ENCODE peak calls at places on chromosomes 1 and 21, in ten cellular contexts. A, L, O, D, Q, T, F, V, E and M are unnamed samples.

GRCh38 chr1:196611873-196612272 is 3.6 kb upstream of the KCNT2 start:
- DNase-seq in A (no peak), L (no peak), O (no peak), D (no peak), Q (no peak), T (no peak), F (no peak), V (no peak), E (no peak), M (no peak)

GRCh38 chr1:204382714-204383083 is 23.0 kb upstream of the PLEKHA6 start:
- DNase-seq in A (no peak), L (no peak), O (no peak), D (no peak), Q (no peak), T (no peak), F (no peak), V (no peak), E (no peak), M (no peak)

GRCh38 chr1:165312591-165312990 is 43.9 kb downstream of the LMX1A start:
- DNase-seq in A (no peak), L (no peak), O (no peak), D (no peak), Q (no peak), T (no peak), F (no peak), V (no peak), E (no peak), M (no peak)

GRCh38 chr1:17217607-17218006 is 12.7 kb downstream of the PADI1 start:
- DNase-seq in A (no peak), L (no peak), O (no peak), D (no peak), Q (no peak), T (no peak), F (no peak), V (no peak), E (no peak), M (no peak)

GRCh38 chr21:41610042-41610839 is 102.3 kb upstream of the TMPRSS2 start:
- DNase-seq in A (peak), L (no peak), O (no peak), D (peak), Q (no peak), T (peak), F (no peak), V (no peak), E (peak), M (peak)

GRCh38 chr1:198633675-198634121 is 5.1 kb upstream of the PTPRC start:
- DNase-seq in A (no peak), L (no peak), O (no peak), D (no peak), Q (no peak), T (no peak), F (no peak), V (no peak), E (no peak), M (no peak)

GRCh38 chr1:209576392-209576791 is 7.1 kb upstream of the CAMK1G start:
- DNase-seq in A (no peak), L (no peak), O (no peak), D (no peak), Q (no peak), T (no peak), F (no peak), V (no peak), E (no peak), M (no peak)

GRCh38 chr1:184626076-184627011 is 128.3 kb downstream of the EDEM3 start:
- DNase-seq in A (no peak), L (no peak), O (no peak), D (no peak), Q (no peak), T (peak), F (no peak), V (no peak), E (no peak), M (no peak)

GRCh38 chr1:209688746-209689234 is 13.6 kb downstream of the G0S2 start:
- DNase-seq in A (no peak), L (no peak), O (no peak), D (peak), Q (no peak), T (peak), F (no peak), V (no peak), E (no peak), M (peak)

GRCh38 chr1:199243423-199244061 is 604.7 kb downstream of the PTPRC start:
- DNase-seq in A (peak), L (no peak), O (peak), D (peak), Q (no peak), T (peak), F (no peak), V (no peak), E (peak), M (peak)

GRCh38 chr1:60037061-60037460 is 36.5 kb downstream of the C1orf87 start:
- DNase-seq in A (no peak), L (no peak), O (no peak), D (no peak), Q (no peak), T (no peak), F (no peak), V (peak), E (no peak), M (no peak)

GRCh38 chr1:207019161-207019560 is 13.4 kb downstream of the C1orf116 start:
- DNase-seq in A (no peak), L (no peak), O (no peak), D (no peak), Q (no peak), T (no peak), F (no peak), V (no peak), E (no peak), M (no peak)

GRCh38 chr1:30612666-30613065 is 110.7 kb downstream of the MATN1 start:
- DNase-seq in A (no peak), L (no peak), O (no peak), D (no peak), Q (no peak), T (no peak), F (no peak), V (no peak), E (no peak), M (no peak)

GRCh38 chr21:38965910-38966504 is 160.3 kb downstream of the ETS2 start:
- DNase-seq in A (peak), L (no peak), O (no peak), D (peak), Q (peak), T (peak), F (no peak), V (no peak), E (peak), M (no peak)

GRCh38 chr1:113041569-113042335 is 31.2 kb upstream of the LRIG2 start:
- DNase-seq in A (no peak), L (no peak), O (no peak), D (no peak), Q (no peak), T (peak), F (no peak), V (no peak), E (no peak), M (no peak)

GRCh38 chr1:64654519-64655341 is 90.1 kb upstream of the RAVER2 start:
- DNase-seq in A (no peak), L (peak), O (no peak), D (no peak), Q (no peak), T (peak), F (no peak), V (no peak), E (no peak), M (peak)

GRCh38 chr1:214317300-214317699 is 36.3 kb downstream of the SMYD2 start:
- DNase-seq in A (no peak), L (no peak), O (no peak), D (no peak), Q (no peak), T (no peak), F (no peak), V (no peak), E (no peak), M (no peak)

GRCh38 chr1:214318956-214319355 is 38.0 kb downstream of the SMYD2 start:
- DNase-seq in A (no peak), L (no peak), O (no peak), D (no peak), Q (no peak), T (no peak), F (no peak), V (no peak), E (no peak), M (no peak)

GRCh38 chr1:214318356-214318755 is 37.4 kb downstream of the SMYD2 start:
- DNase-seq in A (no peak), L (no peak), O (no peak), D (no peak), Q (no peak), T (no peak), F (no peak), V (no peak), E (no peak), M (peak)

GRCh38 chr1:214316597-214316996 is 35.6 kb downstream of the SMYD2 start:
- DNase-seq in A (peak), L (no peak), O (no peak), D (no peak), Q (no peak), T (peak), F (no peak), V (no peak), E (no peak), M (no peak)

DNA sequence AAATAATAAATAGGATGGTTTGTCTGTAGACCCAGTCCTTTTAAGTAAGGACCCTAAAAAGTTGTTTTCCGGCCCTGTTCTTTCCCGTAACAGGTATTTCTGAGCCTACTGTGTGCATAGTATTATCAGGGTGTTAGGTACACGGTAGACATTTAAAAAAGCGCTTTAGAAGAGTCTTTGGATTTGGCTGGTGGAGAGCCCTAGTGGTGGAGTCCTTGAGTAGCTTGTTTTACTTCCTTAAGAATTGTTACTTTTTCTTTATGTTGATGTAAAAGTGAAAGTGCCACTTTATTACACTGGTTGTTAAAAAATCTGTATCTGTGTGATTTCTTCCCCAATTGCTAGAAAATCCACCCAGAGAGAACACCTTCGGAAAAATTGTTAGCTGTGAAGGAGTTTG is 36.8 kb downstream of the SMYD2 start:
- DNase-seq in A (no peak), L (no peak), O (no peak), D (no peak), Q (no peak), T (no peak), F (no peak), V (no peak), E (no peak), M (no peak)
- TF ChIP-seq CTCF in A (no peak), L (no peak), O (no peak), D (peak), Q (no peak), T (no peak), F (no peak), V (no peak), E (no peak), M (peak)

GRCh38 chr1:24910210-24910609 is 19.9 kb downstream of the RUNX3 start:
- DNase-seq in A (no peak), L (no peak), O (no peak), D (no peak), Q (no peak), T (no peak), F (no peak), V (no peak), E (no peak), M (no peak)

GRCh38 chr1:24910751-24911650 is 19.1 kb downstream of the RUNX3 start:
- DNase-seq in A (no peak), L (no peak), O (peak), D (peak), Q (no peak), T (peak), F (no peak), V (peak), E (peak), M (no peak)

GRCh38 chr1:24908591-24909259 is 21.4 kb downstream of the RUNX3 start:
- DNase-seq in A (no peak), L (no peak), O (no peak), D (no peak), Q (no peak), T (no peak), F (no peak), V (no peak), E (peak), M (no peak)

GRCh38 chr1:24911651-24912144 is 18.4 kb downstream of the RUNX3 start:
- DNase-seq in A (no peak), L (no peak), O (no peak), D (no peak), Q (no peak), T (no peak), F (no peak), V (no peak), E (no peak), M (no peak)

GRCh38 chr1:24909388-24909898 is 20.6 kb downstream of the RUNX3 start:
- DNase-seq in A (peak), L (no peak), O (no peak), D (peak), Q (no peak), T (no peak), F (no peak), V (peak), E (peak), M (peak)
- TF ChIP-seq CTCF in A (no peak), L (no peak), O (no peak), D (peak), Q (no peak), T (no peak), F (peak), V (no peak), E (peak), M (peak)

GRCh38 chr1:27000817-27001460 is 7.4 kb downstream of the TRNP1 start:
- DNase-seq in A (no peak), L (peak), O (no peak), D (peak), Q (no peak), T (peak), F (no peak), V (no peak), E (no peak), M (peak)

GRCh38 chr1:27001570-27002360 is 8.3 kb downstream of the TRNP1 start:
- DNase-seq in A (peak), L (no peak), O (no peak), D (peak), Q (no peak), T (no peak), F (no peak), V (peak), E (peak), M (no peak)

GRCh38 chr1:26998319-26999300 is 5.1 kb downstream of the TRNP1 start:
- DNase-seq in A (no peak), L (no peak), O (no peak), D (peak), Q (no peak), T (peak), F (no peak), V (no peak), E (no peak), M (no peak)

GRCh38 chr1:27000092-27000816 is 6.8 kb downstream of the TRNP1 start:
- DNase-seq in A (no peak), L (no peak), O (no peak), D (no peak), Q (no peak), T (no peak), F (no peak), V (no peak), E (no peak), M (no peak)

DNA sequence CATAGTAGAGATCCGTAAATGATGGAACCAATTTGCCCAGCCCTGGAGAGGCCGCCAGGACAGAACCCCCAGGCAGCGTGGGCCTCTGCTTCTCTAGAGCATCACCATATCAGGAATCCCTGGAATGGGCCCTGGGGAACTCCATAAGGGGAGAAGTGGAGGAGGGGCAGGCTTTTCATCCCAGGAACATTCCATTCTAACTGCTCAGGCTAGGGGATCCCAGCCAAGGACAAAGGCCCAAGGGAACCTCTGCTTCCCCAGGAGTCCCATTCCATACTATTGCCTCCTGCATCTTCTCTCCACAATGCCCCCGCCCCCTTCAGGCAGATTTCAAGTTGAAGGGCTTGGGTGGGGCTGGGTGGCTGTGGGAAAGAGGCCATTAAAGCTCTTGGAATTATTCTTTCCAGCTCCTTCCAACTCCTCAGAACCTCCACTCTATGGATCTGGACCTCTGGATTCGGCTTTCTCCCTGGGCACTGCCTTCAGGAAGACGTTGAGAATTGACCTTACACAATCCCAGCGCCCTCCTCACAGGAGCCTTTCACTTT is 6.0 kb downstream of the TRNP1 start:
- DNase-seq in A (no peak), L (peak), O (no peak), D (peak), Q (no peak), T (peak), F (peak), V (peak), E (peak), M (peak)
- TF ChIP-seq CTCF in A (no peak), L (no peak), O (no peak), D (no peak), Q (no peak), T (no peak), F (peak), V (no peak), E (no peak), M (no peak)

DNA sequence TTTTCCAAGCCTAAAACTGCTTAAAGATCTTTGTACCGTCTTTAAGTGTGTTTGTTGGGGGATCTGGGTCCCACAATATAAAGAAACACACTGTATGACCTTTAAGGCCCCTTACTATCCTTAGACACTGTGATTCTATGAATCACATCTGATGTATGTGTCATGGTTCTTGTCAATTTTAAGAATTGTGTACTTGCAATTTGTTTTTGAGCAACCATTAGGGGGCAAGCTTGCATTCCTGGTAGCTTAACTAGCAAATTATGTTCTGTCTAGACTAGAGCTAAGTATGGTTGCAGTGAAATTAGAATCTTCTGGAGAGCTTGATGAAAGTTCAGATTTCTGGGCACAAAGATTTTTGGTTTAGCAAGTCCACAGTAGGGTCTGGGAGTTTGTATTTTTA is 219.5 kb downstream of the TPR start:
- DNase-seq in A (peak), L (no peak), O (no peak), D (peak), Q (no peak), T (peak), F (no peak), V (no peak), E (no peak), M (peak)
- TF ChIP-seq CTCF in A (peak), L (peak), O (peak), D (peak), Q (no peak), T (peak), F (no peak), V (no peak), E (peak), M (peak)

GRCh38 chr1:12405325-12406217 is 175.7 kb downstream of the VPS13D start:
- DNase-seq in A (no peak), L (peak), O (no peak), D (peak), Q (peak), T (no peak), F (no peak), V (no peak), E (no peak), M (peak)
- TF ChIP-seq CTCF in A (no peak), L (peak), O (no peak), D (no peak), Q (no peak), T (no peak), F (no peak), V (no peak), E (peak), M (peak)

DNA sequence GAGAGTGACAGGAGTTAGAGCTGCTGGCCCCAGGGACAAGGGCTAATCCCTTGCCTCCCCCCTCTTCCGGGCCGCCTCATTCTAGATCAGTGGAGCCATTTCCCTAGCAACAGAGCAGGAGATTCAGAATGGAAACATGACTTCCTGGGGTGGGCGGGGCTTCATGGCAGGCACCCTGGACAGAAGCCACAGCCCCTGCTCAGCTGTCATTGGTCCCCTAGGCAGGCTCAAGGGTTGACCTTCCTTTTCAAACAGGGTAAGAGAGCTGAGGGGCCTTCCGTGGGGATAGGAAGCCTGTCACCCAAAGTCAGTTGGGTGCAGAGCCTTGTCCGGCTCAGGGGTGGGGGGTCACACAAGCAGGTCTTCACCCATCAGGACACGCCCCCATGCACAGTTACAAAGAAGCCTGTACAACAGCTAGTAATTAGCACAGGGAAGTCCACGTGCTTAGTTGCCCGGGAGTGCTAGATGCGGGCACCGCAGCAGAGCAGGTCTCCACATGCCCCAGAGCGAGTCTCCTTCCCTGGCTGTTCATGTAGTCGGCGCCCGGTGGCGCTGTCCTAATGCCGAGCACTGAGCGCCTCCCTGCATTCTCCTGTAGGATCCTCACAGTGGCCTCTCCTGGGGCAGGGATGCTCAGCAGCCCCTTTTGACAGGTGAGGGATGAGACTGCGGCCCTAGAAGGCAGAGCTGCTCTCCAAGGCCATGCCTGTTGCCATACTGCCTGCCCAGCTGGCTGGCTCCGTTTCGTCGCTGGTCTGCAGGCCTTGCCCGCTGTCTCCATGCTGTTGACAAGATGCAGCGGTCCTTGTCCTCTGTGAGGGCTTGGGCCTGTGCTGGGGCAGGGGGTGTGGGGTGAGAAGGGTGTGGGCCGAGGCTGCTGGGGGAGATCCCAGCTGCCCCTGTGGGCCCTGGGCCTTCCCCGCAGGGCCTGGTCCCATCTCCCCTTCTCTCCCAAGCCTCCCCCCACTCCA is 5.1 kb downstream of the TMEM201 start:
- DNase-seq in A (peak), L (peak), O (no peak), D (peak), Q (peak), T (peak), F (no peak), V (peak), E (peak), M (peak)
- TF ChIP-seq CTCF in A (no peak), L (no peak), O (no peak), D (no peak), Q (no peak), T (peak), F (no peak), V (no peak), E (no peak), M (no peak)

GRCh38 chr1:84668185-84668584 is 22.1 kb downstream of the SSX2IP start:
- DNase-seq in A (no peak), L (no peak), O (no peak), D (no peak), Q (no peak), T (peak), F (no peak), V (no peak), E (no peak), M (peak)
- TF ChIP-seq CTCF in A (no peak), L (peak), O (peak), D (no peak), Q (no peak), T (no peak), F (peak), V (no peak), E (peak), M (peak)